ENCODE peak calls at places on chromosomes 12 and 14, in six cellular contexts. B is posterior vena cava, O is T-helper 9 cell, L is fibroblast of the aortic adventitia, M is SHP77, V is iPS DF 6.9. W is an unnamed sample.

GRCh38 chr14:43729149-43729548 is 777.9 kb downstream of the FSCB start:
- DNase-seq in O (no peak), B (no peak), L (no peak), M (no peak), V (no peak), W (no peak)

GRCh38 chr12:121784460-121784859 is 9.0 kb downstream of the RHOF start:
- DNase-seq in M (no peak), O (no peak), L (peak; percentile 91), B (no peak), V (no peak), W (no peak)

GRCh38 chr14:20655851-20656250 is 14.4 kb upstream of the OR6S1 start:
- DNase-seq in V (no peak), O (no peak), M (no peak), B (no peak), L (no peak), W (no peak)

GRCh38 chr14:60905930-60906329 is 74.9 kb downstream of the TRMT5 start:
- DNase-seq in L (peak; percentile 4), V (no peak), O (no peak), M (no peak), B (no peak), W (no peak)

GRCh38 chr12:111826316-111826715 is 15.7 kb upstream of the MAPKAPK5 start:
- DNase-seq in V (no peak), B (no peak), O (no peak), L (no peak), M (no peak), W (no peak)

GRCh38 chr12:69309461-69309860 is 38.7 kb upstream of the LYZ start:
- DNase-seq in V (no peak), L (no peak), O (no peak), M (no peak), B (no peak), W (no peak)

GRCh38 chr12:53056296-53056695 is 6.4 kb downstream of the TNS2 start:
- DNase-seq in M (no peak), B (no peak), V (no peak), L (no peak), O (no peak), W (no peak)

GRCh38 chr12:110403975-110404675 is 617 bp upstream of the ANAPC7 start:
- DNase-seq in V (peak; percentile 60), O (peak; percentile 66), L (peak; percentile 69), M (peak; percentile 79), B (peak; percentile 91), W (no peak)

GRCh38 chr14:50363734-50364113 is 33.0 kb downstream of the CDKL1 start:
- DNase-seq in M (no peak), O (peak; percentile 7), L (peak; percentile 56), V (no peak), B (no peak), W (no peak)

GRCh38 chr14:92959189-92959531 is 36.2 kb downstream of the CHGA start:
- DNase-seq in M (peak; percentile 54), O (no peak), B (no peak), L (no peak), V (no peak), W (peak; percentile 75)

GRCh38 chr12:32497864-32498263 is 98.5 kb downstream of the FGD4 start:
- DNase-seq in L (no peak), M (no peak), B (no peak), O (no peak), V (no peak), W (no peak)

GRCh38 chr14:73022051-73022450 is 4.9 kb downstream of the ZFYVE1 start:
- DNase-seq in V (no peak), L (no peak), O (no peak), M (no peak), B (no peak), W (no peak)

GRCh38 chr12:27790179-27790578 is 10.1 kb upstream of the MANSC4 start:
- DNase-seq in L (no peak), B (no peak), V (no peak), M (no peak), O (no peak), W (no peak)

GRCh38 chr14:100487304-100487703 is 99.9 kb downstream of the BEGAIN start:
- DNase-seq in B (no peak), V (no peak), L (no peak), M (no peak), O (no peak), W (no peak)

GRCh38 chr14:58994130-58994529 is 194.3 kb upstream of the DAAM1 start:
- DNase-seq in O (no peak), L (no peak), V (no peak), M (no peak), B (no peak), W (no peak)

GRCh38 chr14:46048127-46048526 is 603.5 kb downstream of the RPL10L start:
- DNase-seq in M (peak; percentile 50), L (no peak), V (peak; percentile 50), B (no peak), O (no peak), W (no peak)

GRCh38 chr14:78633747-78634146 is 463.6 kb downstream of the NRXN3 start:
- DNase-seq in V (no peak), O (no peak), L (no peak), B (no peak), M (no peak), W (no peak)

GRCh38 chr12:42119085-42119633 is 25.5 kb downstream of the GXYLT1 start:
- DNase-seq in B (no peak), L (peak; percentile 79), M (no peak), V (no peak), O (no peak), W (no peak)

GRCh38 chr12:48194780-48195179 is 8.3 kb downstream of the OR10AD1 start:
- DNase-seq in M (no peak), V (no peak), L (peak; percentile 45), O (no peak), B (no peak), W (no peak)

GRCh38 chr14:67413806-67414769 is 2.1 kb upstream of the PLEK2 start:
- DNase-seq in L (peak; percentile 47), M (no peak), B (peak; percentile 79), V (no peak), O (no peak), W (no peak)

GRCh38 chr14:64293976-64294671 is at the start of gene ESR2:
- DNase-seq in B (no peak), O (peak; percentile 11), V (no peak), L (peak; percentile 38), M (peak; percentile 9), W (no peak)

GRCh38 chr14:72892879-72893635 is 844 bp downstream of the DPF3 start:
- DNase-seq in B (no peak), O (no peak), M (peak; percentile 2), V (no peak), L (peak; percentile 23), W (peak; percentile 33)

GRCh38 chr14:57714487-57714899 is 151.4 kb downstream of the SLC35F4 start:
- DNase-seq in M (no peak), V (no peak), O (no peak), L (no peak), B (no peak), W (no peak)

GRCh38 chr12:114448618-114448933 is 42.6 kb upstream of the TBX5 start:
- DNase-seq in L (no peak), M (no peak), B (peak; percentile 75), O (no peak), V (no peak), W (no peak)

GRCh38 chr14:29671034-29671433 is 256.6 kb downstream of the PRKD1 start:
- DNase-seq in M (no peak), L (peak; percentile 77), B (no peak), V (no peak), O (no peak), W (no peak)

W was measured in C1 segment of cervical spinal cord.